ENCODE peak calls at places on chromosomes 11 and 22, in four cellular contexts. Q is NCI-H146, O is WTC11, I is skeletal muscle cell. G is an unnamed sample.

GRCh38 chr11:67367014-67367835 is 6.2 kb downstream of the CLCF1 start:
- DNase-seq in Q (no peak), O (no peak), I (no peak), G (no peak)

GRCh38 chr22:26893711-26894110 is 236.3 kb downstream of the MIAT start:
- DNase-seq in Q (no peak), O (no peak), I (no peak), G (peak; percentile 50)

GRCh38 chr11:67349457-67349856 is 3.9 kb downstream of the POLD4 start:
- DNase-seq in Q (no peak), O (no peak), I (no peak), G (no peak)

GRCh38 chr22:25172153-25172552 is 27.5 kb upstream of the CRYBB3 start:
- DNase-seq in Q (no peak), O (no peak), I (no peak), G (no peak)

GRCh38 chr11:69480547-69481392 is 693 bp upstream of the LINC01488 start:
- DNase-seq in I (no peak), O (no peak), Q (no peak), G (no peak)

GRCh38 chr11:64971421-64972233 is at the start of gene MAJIN:
- DNase-seq in O (peak; percentile 81), Q (no peak), I (peak; percentile 9), G (peak; percentile 24)

GRCh38 chr11:779120-779954 is 2.0 kb upstream of the GATD1 start:
- DNase-seq in O (peak; percentile 11), I (no peak), Q (no peak), G (no peak)

GRCh38 chr11:120001161-120002135 is 136.5 kb downstream of the TRIM29 start:
- DNase-seq in O (no peak), I (no peak), Q (peak; percentile 75), G (peak; percentile 79)

GRCh38 chr22:46958191-46958590 is 195.7 kb downstream of the TBC1D22A start:
- DNase-seq in O (no peak), I (no peak), Q (no peak), G (no peak)